ENCODE peak calls at places on chromosomes 13 and 19, in five cellular contexts. One of them, this sample, is unnamed.

GRCh38 chr13:95083758-95084157 is 217.5 kb downstream of the ABCC4 start:
- DNase-seq in GM23248: peak; percentile 84
- DNase-seq in endodermal cell: no peak
- DNase-seq in IMR-90: peak; percentile 90
- DNase-seq in astrocyte: peak; percentile 74
- DNase-seq in this sample: no peak

GRCh38 chr19:14525729-14526128 is 3.7 kb upstream of the TECR start:
- DNase-seq in endodermal cell: no peak
- DNase-seq in astrocyte: no peak
- DNase-seq in GM23248: no peak
- DNase-seq in IMR-90: no peak
- DNase-seq in this sample: no peak

GRCh38 chr13:48505597-48506091 is 27.2 kb downstream of the RCBTB2 start:
- DNase-seq in astrocyte: no peak
- DNase-seq in IMR-90: peak; percentile 71
- DNase-seq in GM23248: peak; percentile 19
- DNase-seq in endodermal cell: no peak
- DNase-seq in this sample: no peak

GRCh38 chr13:99873141-99873540 is 98.4 kb downstream of the ZIC5 start:
- DNase-seq in endodermal cell: no peak
- DNase-seq in GM23248: no peak
- DNase-seq in IMR-90: no peak
- DNase-seq in astrocyte: no peak
- DNase-seq in this sample: no peak

GRCh38 chr19:41548954-41549688 is 26.8 kb upstream of the CEACAM21 start:
- DNase-seq in GM23248: no peak
- DNase-seq in astrocyte: no peak
- DNase-seq in IMR-90: no peak
- DNase-seq in endodermal cell: peak; percentile 57
- DNase-seq in this sample: no peak

GRCh38 chr19:18202759-18203407 is 959 bp downstream of the RAB3A start:
- DNase-seq in endodermal cell: peak; percentile 73
- DNase-seq in GM23248: peak; percentile 43
- DNase-seq in astrocyte: no peak
- DNase-seq in IMR-90: no peak
- DNase-seq in this sample: no peak

GRCh38 chr19:46904114-46905060 is 43.6 kb downstream of the ARHGAP35 start:
- DNase-seq in astrocyte: peak; percentile 86
- DNase-seq in GM23248: peak; percentile 82
- DNase-seq in endodermal cell: peak; percentile 59
- DNase-seq in IMR-90: peak; percentile 71
- DNase-seq in this sample: no peak

GRCh38 chr19:5360003-5360820 is 19.6 kb upstream of the PTPRS start:
- DNase-seq in IMR-90: peak; percentile 29
- DNase-seq in astrocyte: peak; percentile 49
- DNase-seq in GM23248: peak; percentile 52
- DNase-seq in endodermal cell: no peak
- DNase-seq in this sample: no peak

GRCh38 chr19:23774156-23774971 is 15.7 kb upstream of the ZNF681 start:
- DNase-seq in endodermal cell: no peak
- DNase-seq in IMR-90: no peak
- DNase-seq in GM23248: no peak
- DNase-seq in astrocyte: no peak
- DNase-seq in this sample: no peak

GRCh38 chr19:4976412-4977298 is 7.7 kb downstream of the KDM4B start:
- DNase-seq in GM23248: peak; percentile 99
- DNase-seq in astrocyte: peak; percentile 93
- DNase-seq in IMR-90: peak; percentile 98
- DNase-seq in endodermal cell: peak; percentile 83
- DNase-seq in this sample: no peak

GRCh38 chr13:92390217-92390616 is 836.4 kb upstream of the GPC6 start:
- DNase-seq in endodermal cell: no peak
- DNase-seq in GM23248: no peak
- DNase-seq in astrocyte: peak; percentile 4
- DNase-seq in IMR-90: no peak
- DNase-seq in this sample: no peak

GRCh38 chr13:35554972-35555623 is 78.6 kb upstream of the MAB21L1 start:
- DNase-seq in astrocyte: no peak
- DNase-seq in IMR-90: no peak
- DNase-seq in endodermal cell: no peak
- DNase-seq in GM23248: peak; percentile 16
- DNase-seq in this sample: no peak

GRCh38 chr19:20964798-20965197 is 41.7 kb downstream of the ZNF85 start:
- DNase-seq in IMR-90: no peak
- DNase-seq in astrocyte: no peak
- DNase-seq in endodermal cell: peak; percentile 65
- DNase-seq in GM23248: peak; percentile 0
- DNase-seq in this sample: no peak

GRCh38 chr19:4064551-4065260 is 2.0 kb downstream of the ZBTB7A start:
- DNase-seq in IMR-90: no peak
- DNase-seq in GM23248: peak; percentile 65
- DNase-seq in endodermal cell: peak; percentile 73
- DNase-seq in astrocyte: no peak
- DNase-seq in this sample: no peak

GRCh38 chr13:98672947-98673545 is 79.4 kb downstream of the SLC15A1 start:
- DNase-seq in GM23248: peak; percentile 87
- DNase-seq in endodermal cell: peak; percentile 87
- DNase-seq in IMR-90: peak; percentile 75
- DNase-seq in astrocyte: peak; percentile 39
- DNase-seq in this sample: no peak

GRCh38 chr19:18503337-18503970 is 18.4 kb downstream of the ELL start:
- DNase-seq in endodermal cell: no peak
- DNase-seq in astrocyte: no peak
- DNase-seq in IMR-90: no peak
- DNase-seq in GM23248: no peak
- DNase-seq in this sample: no peak

GRCh38 chr13:73825143-73825542 is 309.1 kb downstream of the KLF12 start:
- DNase-seq in GM23248: no peak
- DNase-seq in astrocyte: no peak
- DNase-seq in endodermal cell: no peak
- DNase-seq in IMR-90: no peak
- DNase-seq in this sample: no peak

GRCh38 chr13:113318956-113319355 is 21.9 kb downstream of the LAMP1 start:
- DNase-seq in astrocyte: no peak
- DNase-seq in GM23248: no peak
- DNase-seq in IMR-90: no peak
- DNase-seq in endodermal cell: no peak
- DNase-seq in this sample: no peak

GRCh38 chr13:34913040-34913439 is 29.0 kb upstream of the NBEA start:
- DNase-seq in endodermal cell: peak; percentile 87
- DNase-seq in IMR-90: no peak
- DNase-seq in astrocyte: no peak
- DNase-seq in GM23248: peak; percentile 39
- DNase-seq in this sample: no peak

GRCh38 chr13:21218351-21219043 is 42.0 kb downstream of the MRPL57 start:
- DNase-seq in endodermal cell: no peak
- DNase-seq in astrocyte: no peak
- DNase-seq in GM23248: no peak
- DNase-seq in IMR-90: no peak
- DNase-seq in this sample: no peak

GRCh38 chr13:81197966-81198365 is 857.0 kb upstream of the SPRY2 start:
- DNase-seq in endodermal cell: no peak
- DNase-seq in astrocyte: no peak
- DNase-seq in GM23248: no peak
- DNase-seq in IMR-90: no peak
- DNase-seq in this sample: no peak

GRCh38 chr13:33275916-33276315 is 9.6 kb downstream of the STARD13 start:
- DNase-seq in endodermal cell: no peak
- DNase-seq in IMR-90: peak; percentile 76
- DNase-seq in astrocyte: peak; percentile 96
- DNase-seq in GM23248: peak; percentile 71
- DNase-seq in this sample: no peak

GRCh38 chr19:13629687-13630357 is 123.5 kb upstream of the CACNA1A start:
- DNase-seq in GM23248: peak; percentile 90
- DNase-seq in IMR-90: peak; percentile 91
- DNase-seq in astrocyte: peak; percentile 79
- DNase-seq in endodermal cell: no peak
- DNase-seq in this sample: no peak

GRCh38 chr19:8614455-8614854 is 3.9 kb upstream of the ADAMTS10 start:
- DNase-seq in astrocyte: no peak
- DNase-seq in GM23248: no peak
- DNase-seq in endodermal cell: no peak
- DNase-seq in IMR-90: no peak
- DNase-seq in this sample: no peak

GRCh38 chr13:30932481-30933333 is at the start of gene TEX26:
- DNase-seq in GM23248: no peak
- DNase-seq in IMR-90: no peak
- DNase-seq in astrocyte: peak; percentile 18
- DNase-seq in endodermal cell: peak; percentile 92
- DNase-seq in this sample: no peak

GRCh38 chr13:109809216-109809890 is 23.0 kb upstream of the IRS2 start:
- DNase-seq in endodermal cell: no peak
- DNase-seq in astrocyte: no peak
- DNase-seq in GM23248: peak; percentile 14
- DNase-seq in IMR-90: peak; percentile 27
- DNase-seq in this sample: no peak

GRCh38 chr13:94308808-94309207 is 170.7 kb downstream of the DCT start:
- DNase-seq in IMR-90: no peak
- DNase-seq in astrocyte: no peak
- DNase-seq in GM23248: no peak
- DNase-seq in endodermal cell: no peak
- DNase-seq in this sample: no peak

GRCh38 chr19:51681286-51681956 is 11.7 kb upstream of the SPACA6 start:
- DNase-seq in IMR-90: peak; percentile 27
- DNase-seq in endodermal cell: no peak
- DNase-seq in GM23248: no peak
- DNase-seq in astrocyte: no peak
- DNase-seq in this sample: no peak

GRCh38 chr13:75359266-75359665 is 122.7 kb downstream of the TBC1D4 start:
- DNase-seq in GM23248: peak; percentile 97
- DNase-seq in IMR-90: peak; percentile 94
- DNase-seq in endodermal cell: no peak
- DNase-seq in astrocyte: peak; percentile 97
- DNase-seq in this sample: no peak

GRCh38 chr13:75798353-75799245 is 162.5 kb downstream of the LMO7 start:
- DNase-seq in endodermal cell: no peak
- DNase-seq in astrocyte: peak; percentile 69
- DNase-seq in IMR-90: peak; percentile 65
- DNase-seq in GM23248: peak; percentile 81
- DNase-seq in this sample: no peak

GRCh38 chr13:77184455-77184854 is 142.4 kb downstream of the MYCBP2 start:
- DNase-seq in endodermal cell: no peak
- DNase-seq in GM23248: no peak
- DNase-seq in IMR-90: no peak
- DNase-seq in astrocyte: no peak
- DNase-seq in this sample: no peak

GRCh38 chr19:6421075-6422014 is 3.3 kb downstream of the KHSRP start:
- DNase-seq in GM23248: no peak
- DNase-seq in IMR-90: no peak
- DNase-seq in astrocyte: no peak
- DNase-seq in endodermal cell: no peak
- DNase-seq in this sample: no peak
- H3K9ac ChIP-seq in GM23248: peak overlapping the region; percentile 94
- H3K9ac ChIP-seq in IMR-90: no peak overlapping the region
- H3K9ac ChIP-seq in astrocyte: peak overlapping the region; percentile 97
- H3K9ac ChIP-seq in endodermal cell: no peak overlapping the region
- H3K9ac ChIP-seq in this sample: no peak overlapping the region

DNA sequence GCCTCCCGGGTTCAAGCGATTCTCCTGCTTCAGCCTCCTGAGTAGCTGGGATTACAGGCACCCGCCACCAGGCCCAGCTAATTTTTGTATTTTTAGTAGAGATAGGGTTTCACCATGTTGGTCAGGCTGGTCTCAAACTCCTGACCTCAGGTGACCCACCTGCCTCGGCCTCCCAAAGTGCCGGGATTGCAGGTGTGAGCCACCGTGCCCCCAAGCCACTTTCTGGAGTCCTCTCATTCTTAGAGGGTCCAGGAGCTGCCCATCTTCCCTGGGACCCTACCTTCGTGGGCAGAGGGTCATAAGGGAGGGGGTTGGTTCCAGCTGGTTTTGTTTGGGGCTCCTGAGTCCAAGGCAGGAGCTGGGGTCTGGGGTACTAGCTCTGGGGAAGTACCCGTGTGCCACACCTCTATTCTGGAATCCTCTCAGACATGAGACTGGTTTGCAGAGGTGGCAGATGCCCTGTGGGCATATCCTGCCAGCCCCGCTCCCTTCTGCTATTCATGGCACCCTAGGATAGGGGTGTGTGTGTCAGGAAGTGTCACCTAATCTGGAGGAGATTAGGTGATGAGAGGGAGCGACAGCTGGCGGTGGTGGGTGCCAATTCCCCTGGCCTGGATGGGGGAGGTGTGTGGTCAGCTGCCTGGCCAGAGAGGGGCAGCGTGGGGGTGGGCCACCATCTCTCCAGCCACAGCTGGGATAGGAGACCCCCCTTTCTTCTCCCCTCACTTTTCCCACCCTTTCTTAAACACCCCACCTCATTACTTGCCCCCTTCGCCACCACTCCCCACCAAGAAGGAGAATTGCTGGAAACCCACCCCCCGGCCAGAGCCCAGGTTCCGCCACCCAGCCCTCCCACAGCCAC is 2.1 kb downstream of the PRMT1 start:
- DNase-seq in GM23248: peak; percentile 24
- DNase-seq in endodermal cell: no peak
- DNase-seq in astrocyte: no peak
- DNase-seq in IMR-90: no peak
- DNase-seq in this sample: no peak
- H3K9ac ChIP-seq in GM23248: no peak overlapping the region
- H3K9ac ChIP-seq in endodermal cell: no peak overlapping the region
- H3K9ac ChIP-seq in astrocyte: peak overlapping the region; percentile 61
- H3K9ac ChIP-seq in IMR-90: no peak overlapping the region
- H3K9ac ChIP-seq in this sample: peak overlapping the region; percentile 57

DNA sequence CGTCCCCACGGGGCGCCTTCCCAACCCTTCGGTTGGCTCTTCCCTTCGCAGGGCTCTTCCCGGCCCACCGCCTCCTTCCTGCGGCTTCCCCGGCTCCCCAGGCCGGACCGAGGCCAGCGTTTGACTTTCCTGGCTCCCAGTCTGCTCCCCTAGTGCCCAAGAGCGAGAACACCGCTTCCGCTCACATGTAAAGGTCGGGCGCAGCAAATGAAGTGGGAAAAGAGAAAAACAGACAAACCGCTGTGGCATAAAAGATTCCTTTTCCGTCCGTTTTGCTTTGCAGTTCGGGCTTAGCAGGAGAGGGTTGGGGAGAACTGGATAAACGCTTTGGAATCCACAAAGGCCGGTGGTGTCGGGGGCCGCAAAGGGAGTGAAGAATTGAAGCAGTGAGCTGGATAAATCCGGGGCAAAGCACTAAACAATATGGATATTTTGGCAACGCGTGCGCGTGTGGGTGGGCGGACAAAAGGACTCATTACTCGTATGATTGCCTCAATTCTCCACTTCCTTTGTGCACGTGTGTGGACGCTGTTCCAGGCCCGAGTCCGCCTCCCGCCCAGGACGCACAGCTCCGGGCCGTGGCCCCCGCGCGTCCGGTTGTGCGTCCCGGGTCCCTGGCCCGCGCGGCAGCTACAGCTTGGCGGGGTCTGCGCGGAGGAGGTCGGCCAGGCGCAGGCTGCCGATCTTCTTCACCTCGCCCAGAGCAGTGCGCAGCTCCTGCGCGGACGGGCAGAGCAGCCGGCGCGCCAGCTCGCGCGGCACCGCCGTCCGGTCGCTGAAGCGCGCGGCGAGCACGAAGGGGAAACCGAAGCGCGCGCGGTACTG is 8.6 kb upstream of the CDX2 start:
- DNase-seq in astrocyte: peak; percentile 1
- DNase-seq in GM23248: peak; percentile 39
- DNase-seq in endodermal cell: peak; percentile 85
- DNase-seq in IMR-90: no peak
- DNase-seq in this sample: no peak
- H3K9ac ChIP-seq in astrocyte: no peak overlapping the region
- H3K9ac ChIP-seq in GM23248: no peak overlapping the region
- H3K9ac ChIP-seq in endodermal cell: no peak overlapping the region
- H3K9ac ChIP-seq in IMR-90: no peak overlapping the region
- H3K9ac ChIP-seq in this sample: no peak overlapping the region

GRCh38 chr19:29543381-29543780 is 17.6 kb downstream of the VSTM2B start:
- DNase-seq in IMR-90: no peak
- DNase-seq in astrocyte: no peak
- DNase-seq in endodermal cell: no peak
- DNase-seq in GM23248: no peak
- DNase-seq in this sample: no peak
- H3K9ac ChIP-seq in IMR-90: no peak overlapping the region
- H3K9ac ChIP-seq in astrocyte: no peak overlapping the region
- H3K9ac ChIP-seq in endodermal cell: no peak overlapping the region
- H3K9ac ChIP-seq in GM23248: no peak overlapping the region
- H3K9ac ChIP-seq in this sample: no peak overlapping the region